ENCODE peak calls at places on chromosomes 2 and 18, in five cellular contexts. One of them, this sample, is unnamed.

GRCh38 chr18:35580748-35581534 is 599 bp upstream of the GALNT1 start:
- DNase-seq in HCT116: no peak
- DNase-seq in HepG2: peak
- DNase-seq in SK-N-SH: peak
- DNase-seq in K562: peak
- DNase-seq in this sample: peak

GRCh38 chr2:37839991-37840390 is 85.1 kb upstream of the RMDN2 start:
- DNase-seq in HCT116: no peak
- DNase-seq in HepG2: no peak
- DNase-seq in SK-N-SH: no peak
- DNase-seq in K562: no peak
- DNase-seq in this sample: no peak

GRCh38 chr2:180728928-180729559 is 251.4 kb upstream of the UBE2E3 start:
- DNase-seq in HCT116: no peak
- DNase-seq in HepG2: no peak
- DNase-seq in SK-N-SH: no peak
- DNase-seq in K562: no peak
- DNase-seq in this sample: no peak

GRCh38 chr2:25380023-25380422 is 38.3 kb upstream of the DNMT3A start:
- DNase-seq in HCT116: no peak
- DNase-seq in HepG2: no peak
- DNase-seq in SK-N-SH: no peak
- DNase-seq in K562: no peak
- DNase-seq in this sample: no peak

GRCh38 chr2:191917967-191918651 is 71.2 kb upstream of the CAVIN2 start:
- DNase-seq in HCT116: no peak
- DNase-seq in HepG2: no peak
- DNase-seq in SK-N-SH: peak
- DNase-seq in K562: no peak
- DNase-seq in this sample: no peak

GRCh38 chr2:175310813-175311504 is 129.4 kb upstream of the ATP5MC3 start:
- DNase-seq in HCT116: no peak
- DNase-seq in HepG2: no peak
- DNase-seq in SK-N-SH: no peak
- DNase-seq in K562: no peak
- DNase-seq in this sample: no peak

GRCh38 chr2:237922641-237923361 is 44.0 kb upstream of the UBE2F start:
- DNase-seq in HCT116: peak
- DNase-seq in HepG2: no peak
- DNase-seq in SK-N-SH: peak
- DNase-seq in K562: no peak
- DNase-seq in this sample: no peak

GRCh38 chr18:4125246-4125938 is 329.7 kb downstream of the DLGAP1 start:
- DNase-seq in HCT116: no peak
- DNase-seq in HepG2: no peak
- DNase-seq in SK-N-SH: no peak
- DNase-seq in K562: no peak
- DNase-seq in this sample: peak

GRCh38 chr2:43592443-43592842 is 3.4 kb downstream of the THADA start:
- DNase-seq in HCT116: no peak
- DNase-seq in HepG2: no peak
- DNase-seq in SK-N-SH: no peak
- DNase-seq in K562: no peak
- DNase-seq in this sample: no peak

GRCh38 chr18:75205760-75206109 is 3.2 kb downstream of the PTGR3 start:
- DNase-seq in HCT116: no peak
- DNase-seq in HepG2: no peak
- DNase-seq in SK-N-SH: no peak
- DNase-seq in K562: peak
- DNase-seq in this sample: no peak

GRCh38 chr18:37265382-37265781 is 300.2 kb downstream of the CELF4 start:
- DNase-seq in HCT116: no peak
- DNase-seq in HepG2: no peak
- DNase-seq in SK-N-SH: no peak
- DNase-seq in K562: no peak
- DNase-seq in this sample: no peak

GRCh38 chr2:3022841-3023372 is 354.7 kb downstream of the EIPR1 start:
- DNase-seq in HCT116: no peak
- DNase-seq in HepG2: no peak
- DNase-seq in SK-N-SH: no peak
- DNase-seq in K562: no peak
- DNase-seq in this sample: no peak

GRCh38 chr2:167294031-167294774 is 405.9 kb downstream of the XIRP2 start:
- DNase-seq in HCT116: no peak
- DNase-seq in HepG2: no peak
- DNase-seq in SK-N-SH: peak
- DNase-seq in K562: no peak
- DNase-seq in this sample: peak

GRCh38 chr2:26712486-26713465 is 20.3 kb downstream of the KCNK3 start:
- DNase-seq in HCT116: no peak
- DNase-seq in HepG2: no peak
- DNase-seq in SK-N-SH: peak
- DNase-seq in K562: no peak
- DNase-seq in this sample: no peak

GRCh38 chr2:106189764-106190468 is 4.2 kb downstream of the UXS1 start:
- DNase-seq in HCT116: no peak
- DNase-seq in HepG2: no peak
- DNase-seq in SK-N-SH: no peak
- DNase-seq in K562: no peak
- DNase-seq in this sample: no peak

GRCh38 chr18:11951390-11951851 is 29.9 kb upstream of the IMPA2 start:
- DNase-seq in HCT116: no peak
- DNase-seq in HepG2: no peak
- DNase-seq in SK-N-SH: no peak
- DNase-seq in K562: peak
- DNase-seq in this sample: no peak

GRCh38 chr18:79640064-79640672 is 39.4 kb upstream of the CTDP1 start:
- DNase-seq in HCT116: no peak
- DNase-seq in HepG2: no peak
- DNase-seq in SK-N-SH: no peak
- DNase-seq in K562: no peak
- DNase-seq in this sample: no peak

DNA sequence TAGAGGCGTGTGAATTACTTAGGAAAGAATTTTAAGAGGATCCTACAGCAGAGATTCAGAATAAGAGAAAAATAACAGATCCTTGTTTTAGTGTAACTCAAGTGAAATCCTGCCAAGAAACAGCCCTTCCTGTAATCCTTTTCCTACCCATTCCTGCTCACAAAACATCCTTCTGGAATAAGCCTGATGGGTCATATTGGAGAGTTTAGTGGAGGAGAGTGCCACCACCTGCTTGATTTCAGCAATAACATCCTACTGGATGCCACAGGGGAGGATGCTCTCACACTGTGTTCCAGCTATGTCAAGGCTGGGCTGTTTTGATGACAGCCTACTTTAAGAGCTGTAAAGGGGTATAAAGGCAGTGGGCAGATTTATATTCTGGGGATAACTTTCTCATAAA is 54.8 kb upstream of the CCDC178 start:
- DNase-seq in HCT116: no peak
- DNase-seq in HepG2: peak
- DNase-seq in SK-N-SH: peak
- DNase-seq in K562: peak
- DNase-seq in this sample: peak
- TF ChIP-seq YY1 in HCT116: no peak
- TF ChIP-seq YY1 in HepG2: no peak
- TF ChIP-seq YY1 in SK-N-SH: no peak
- TF ChIP-seq YY1 in K562: no peak
- TF ChIP-seq YY1 in this sample: no peak

GRCh38 chr2:112476434-112476833 is 5.5 kb upstream of the TTL start:
- DNase-seq in HCT116: no peak
- DNase-seq in HepG2: no peak
- DNase-seq in SK-N-SH: no peak
- DNase-seq in K562: no peak
- DNase-seq in this sample: no peak

GRCh38 chr2:112480540-112481049 is 1.4 kb upstream of the TTL start:
- DNase-seq in HCT116: no peak
- DNase-seq in HepG2: peak
- DNase-seq in SK-N-SH: peak
- DNase-seq in K562: peak
- DNase-seq in this sample: no peak

GRCh38 chr2:112472547-112473263 is 9.3 kb upstream of the TTL start:
- DNase-seq in HCT116: no peak
- DNase-seq in HepG2: no peak
- DNase-seq in SK-N-SH: no peak
- DNase-seq in K562: no peak
- DNase-seq in this sample: no peak

DNA sequence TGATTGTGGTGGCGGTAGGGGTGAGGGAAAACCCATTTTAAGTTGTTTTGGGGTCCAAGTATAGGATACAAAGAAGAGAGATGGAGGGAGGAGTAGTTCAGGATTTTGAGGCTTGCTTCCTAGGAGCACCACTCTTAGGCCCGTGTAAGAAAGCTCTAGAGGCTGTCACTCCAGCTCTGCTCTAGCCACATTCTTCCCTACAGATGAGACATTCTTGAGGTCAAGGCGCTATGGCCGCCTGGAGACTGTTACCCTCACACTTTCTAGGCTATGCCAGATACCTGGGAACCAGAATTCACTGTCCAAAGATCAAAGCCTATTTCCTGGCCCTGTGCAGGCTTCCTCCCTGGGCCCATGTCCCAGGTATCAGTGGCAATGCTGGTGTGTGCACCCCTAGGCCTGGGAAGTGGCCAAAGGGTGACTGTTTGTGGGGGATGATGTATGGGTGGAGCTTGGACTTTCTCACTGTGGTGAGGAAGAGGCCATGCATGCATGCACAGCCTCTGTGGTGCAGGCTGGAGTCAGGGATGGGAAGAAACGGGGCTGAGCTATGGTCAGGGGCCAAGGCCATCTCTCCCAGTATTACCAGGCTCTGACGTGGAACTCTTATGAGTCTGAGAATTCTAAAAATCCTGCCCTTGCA is 7.0 kb upstream of the TTL start:
- DNase-seq in HCT116: no peak
- DNase-seq in HepG2: no peak
- DNase-seq in SK-N-SH: no peak
- DNase-seq in K562: no peak
- DNase-seq in this sample: no peak
- TF ChIP-seq YY1 in HCT116: no peak
- TF ChIP-seq YY1 in HepG2: no peak
- TF ChIP-seq YY1 in SK-N-SH: no peak
- TF ChIP-seq YY1 in K562: no peak
- TF ChIP-seq YY1 in this sample: no peak

DNA sequence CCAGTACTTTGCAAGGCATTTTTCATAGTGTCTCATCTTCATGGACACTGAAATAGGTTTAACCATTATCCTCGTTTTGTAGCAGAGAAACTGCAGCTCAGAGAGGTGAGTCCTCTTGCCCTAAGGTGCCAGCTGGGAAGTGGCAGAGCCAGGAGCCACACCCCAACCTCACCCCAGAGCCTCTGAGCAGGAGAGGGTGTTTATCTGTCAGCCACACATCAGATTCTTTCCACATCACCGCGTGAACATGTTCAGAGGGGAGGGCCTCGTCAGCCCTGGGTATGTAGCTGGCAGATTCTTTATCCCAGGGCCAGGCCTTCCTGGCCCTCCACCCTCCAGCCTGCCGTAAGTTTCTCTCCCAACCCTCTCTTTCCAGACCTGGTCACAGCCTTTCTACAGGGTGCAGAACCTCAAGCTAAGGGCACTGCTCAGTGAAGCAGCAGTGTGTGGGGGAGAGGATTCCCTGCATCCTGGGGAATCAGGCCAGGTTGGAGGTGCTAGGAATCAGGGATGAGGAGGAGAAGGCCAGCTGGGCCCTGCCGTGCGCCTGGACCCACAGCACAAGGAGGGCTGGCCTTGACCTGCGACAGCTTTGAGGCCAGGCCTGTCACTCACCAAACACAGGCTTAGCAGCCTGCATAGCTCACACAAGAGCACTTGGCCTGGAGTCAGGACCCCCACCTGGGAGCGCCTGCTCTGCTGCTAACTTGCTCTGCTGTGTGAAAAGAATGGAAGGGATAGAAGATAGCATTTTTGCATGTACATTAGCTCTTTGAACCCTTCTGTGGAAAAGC is 111.3 kb upstream of the MCFD2 start:
- DNase-seq in HCT116: no peak
- DNase-seq in HepG2: no peak
- DNase-seq in SK-N-SH: no peak
- DNase-seq in K562: no peak
- DNase-seq in this sample: no peak
- TF ChIP-seq YY1 in HCT116: no peak
- TF ChIP-seq YY1 in HepG2: no peak
- TF ChIP-seq YY1 in SK-N-SH: no peak
- TF ChIP-seq YY1 in K562: no peak
- TF ChIP-seq YY1 in this sample: no peak

DNA sequence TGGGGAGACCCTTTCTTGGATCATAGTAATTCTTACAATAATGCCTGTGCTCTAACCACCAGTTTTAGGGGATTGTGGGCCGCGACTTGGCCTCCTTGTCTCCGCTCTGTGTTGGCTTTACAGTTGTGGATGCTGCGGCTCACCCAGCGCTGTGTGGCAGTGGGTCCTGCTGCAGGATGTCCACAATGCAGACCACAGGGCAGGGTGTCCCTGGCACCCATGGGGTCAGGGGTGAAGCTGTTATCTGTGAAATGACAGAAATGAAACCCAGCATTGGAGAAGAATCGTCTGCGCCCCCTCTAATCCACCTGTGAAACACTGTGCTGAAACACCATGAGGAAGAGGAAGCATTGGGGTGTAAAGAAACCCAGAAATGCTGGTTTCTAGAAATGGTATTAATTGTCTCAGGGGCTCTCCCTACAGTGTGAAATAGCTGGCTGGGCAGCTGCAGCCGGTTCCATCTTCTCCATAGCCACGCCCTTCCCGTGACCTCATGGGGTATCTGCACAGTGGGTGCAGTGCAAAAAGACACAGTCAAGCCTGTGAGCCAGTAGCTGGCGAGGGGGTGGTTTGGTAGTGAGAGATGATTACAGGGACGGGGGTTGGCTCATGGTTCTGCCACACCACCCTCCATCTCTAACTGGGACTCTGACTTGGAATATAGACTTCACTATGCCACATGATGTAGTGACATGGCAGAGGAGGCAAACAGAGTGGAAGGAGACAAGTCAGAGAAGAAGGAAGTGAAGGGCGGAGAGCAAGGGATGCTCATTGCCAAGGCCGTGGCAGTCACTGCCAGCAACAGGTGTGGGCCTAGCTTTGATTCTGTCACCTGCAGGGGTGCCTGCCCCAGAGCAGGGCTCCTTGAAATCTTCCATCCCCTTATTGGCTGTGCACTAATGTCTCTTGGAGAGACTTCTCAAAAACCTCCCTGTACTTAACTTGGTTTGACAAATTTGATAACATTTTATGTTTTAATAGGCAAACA is 16.2 kb downstream of the INPP4A start:
- DNase-seq in HCT116: no peak
- DNase-seq in HepG2: no peak
- DNase-seq in SK-N-SH: no peak
- DNase-seq in K562: no peak
- DNase-seq in this sample: no peak
- TF ChIP-seq YY1 in HCT116: no peak
- TF ChIP-seq YY1 in HepG2: no peak
- TF ChIP-seq YY1 in SK-N-SH: no peak
- TF ChIP-seq YY1 in K562: no peak
- TF ChIP-seq YY1 in this sample: no peak

GRCh38 chr2:54728669-54729120 is 5.2 kb downstream of the EML6 start:
- DNase-seq in HCT116: peak
- DNase-seq in HepG2: peak
- DNase-seq in SK-N-SH: no peak
- DNase-seq in K562: no peak
- DNase-seq in this sample: no peak
- TF ChIP-seq YY1 in HCT116: no peak
- TF ChIP-seq YY1 in HepG2: no peak
- TF ChIP-seq YY1 in SK-N-SH: no peak
- TF ChIP-seq YY1 in K562: no peak
- TF ChIP-seq YY1 in this sample: no peak